ENCODE peak calls at places on chromosomes 12 and 14, in four cellular contexts. H is mesendoderm, M is IMR-90, U is H1. O is an unnamed sample.

GRCh38 chr12:59708484-59708883 is 112.7 kb downstream of the SLC16A7 start:
- DNase-seq in U (no peak), M (peak; percentile 1), H (peak; percentile 6), O (no peak)

GRCh38 chr12:76670776-76671175 is 93.1 kb upstream of the ZDHHC17 start:
- DNase-seq in M (peak; percentile 80), H (peak; percentile 35), U (no peak), O (no peak)

GRCh38 chr14:38089123-38089522 is 118.6 kb upstream of the SSTR1 start:
- DNase-seq in M (no peak), U (no peak), H (no peak), O (no peak)

GRCh38 chr12:28032811-28033537 is 60.4 kb upstream of the PTHLH start:
- DNase-seq in H (no peak), M (peak; percentile 24), U (no peak), O (no peak)

GRCh38 chr12:104596876-104597833 is 140.4 kb downstream of the CHST11 start:
- DNase-seq in H (peak; percentile 33), U (no peak), M (no peak), O (no peak)

GRCh38 chr12:79119796-79120195 is 255.2 kb downstream of the SYT1 start:
- DNase-seq in M (no peak), H (peak; percentile 90), U (no peak), O (peak; percentile 77)

GRCh38 chr12:70719672-70720420 is 82.6 kb upstream of the PTPRB start:
- DNase-seq in U (peak; percentile 73), H (peak; percentile 59), M (peak; percentile 36), O (peak; percentile 79)

GRCh38 chr14:65101631-65102440 is 481 bp downstream of the MAX start:
- DNase-seq in H (peak; percentile 31), U (peak; percentile 62), M (no peak), O (peak; percentile 39)

GRCh38 chr14:31154956-31155355 is 52.6 kb downstream of the HECTD1 start:
- DNase-seq in U (no peak), M (no peak), H (no peak), O (no peak)

GRCh38 chr14:70011098-70011497 is 131.9 kb downstream of the SMOC1 start:
- DNase-seq in M (no peak), U (no peak), H (no peak), O (no peak)

GRCh38 chr14:23185046-23185445 is 1.6 kb upstream of the SLC7A8 start:
- DNase-seq in M (peak; percentile 13), U (no peak), H (no peak), O (no peak)

GRCh38 chr14:60195179-60195810 is 30.1 kb upstream of the DHRS7 start:
- DNase-seq in M (no peak), H (peak; percentile 26), U (no peak), O (no peak)

GRCh38 chr14:105931808-105932483 is 405.6 kb downstream of the TMEM121 start:
- DNase-seq in H (no peak), U (no peak), M (no peak), O (peak; percentile 5)

GRCh38 chr14:63203618-63204406 is 431 bp upstream of the RHOJ start:
- DNase-seq in U (peak; percentile 50), H (peak; percentile 92), M (peak; percentile 99), O (peak; percentile 74)

GRCh38 chr14:61965030-61965745 is 203.0 kb downstream of the SNAPC1 start:
- DNase-seq in U (no peak), H (peak; percentile 35), M (peak; percentile 97), O (no peak)

GRCh38 chr14:61968207-61968606 is 206.0 kb downstream of the SNAPC1 start:
- DNase-seq in H (no peak), U (no peak), M (no peak), O (no peak)

GRCh38 chr14:61959348-61959747 is 197.1 kb downstream of the SNAPC1 start:
- DNase-seq in U (no peak), M (no peak), H (no peak), O (no peak)

GRCh38 chr14:61963926-61964325 is 201.7 kb downstream of the SNAPC1 start:
- DNase-seq in M (peak; percentile 70), U (no peak), H (no peak), O (no peak)
- H2BK120ac ChIP-seq in M (peak overlapping the region; percentile 93), U (no peak overlapping the region), H (no peak overlapping the region), O (no peak overlapping the region)

GRCh38 chr12:2461645-2462044 is 333.1 kb upstream of the FKBP4 start:
- DNase-seq in H (no peak), M (no peak), U (no peak), O (no peak)

GRCh38 chr12:2465681-2466080 is 329.1 kb upstream of the FKBP4 start:
- DNase-seq in M (no peak), H (no peak), U (no peak), O (no peak)

GRCh38 chr12:2462087-2462486 is 332.7 kb upstream of the FKBP4 start:
- DNase-seq in H (no peak), M (no peak), U (no peak), O (no peak)

GRCh38 chr12:2467447-2468195 is 327.1 kb upstream of the FKBP4 start:
- DNase-seq in U (no peak), M (no peak), H (no peak), O (no peak)
- H4K5ac ChIP-seq in U (no peak overlapping the region), M (no peak overlapping the region), H (no peak overlapping the region), O (no peak overlapping the region)

GRCh38 chr14:104280085-104280901 is 141.9 kb downstream of the KIF26A start:
- DNase-seq in H (no peak), U (peak; percentile 40), M (no peak), O (peak; percentile 25)
- H2BK120ac ChIP-seq in H (no peak overlapping the region), U (no peak overlapping the region), M (no peak overlapping the region), O (no peak overlapping the region)

DNA sequence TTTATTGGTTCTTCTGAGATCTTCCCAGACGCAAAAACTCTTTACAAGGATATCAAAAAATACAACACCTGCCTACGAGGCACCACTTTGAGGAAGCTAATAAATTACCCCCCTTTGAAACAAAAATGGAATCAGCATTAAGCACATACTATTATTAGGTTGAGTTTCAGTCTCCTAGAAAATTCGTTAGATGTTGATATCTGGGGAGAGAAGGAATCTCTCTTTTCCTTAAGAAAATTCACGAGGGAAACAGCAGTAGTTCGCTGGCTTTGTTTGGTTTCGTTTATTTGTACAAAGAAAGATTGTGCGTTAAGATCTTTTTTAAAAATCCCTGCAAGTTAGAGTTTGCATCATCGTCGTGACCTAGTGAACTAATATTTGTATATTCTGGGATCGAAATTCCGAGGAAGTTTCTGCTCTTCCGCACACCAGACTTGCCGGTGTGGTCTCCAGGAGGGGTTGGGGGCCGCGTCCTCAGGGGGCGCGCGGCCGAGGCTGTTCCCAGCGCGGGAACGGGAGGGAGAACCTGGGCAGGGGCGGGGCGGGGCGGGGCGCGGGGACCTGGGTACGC is 12.1 kb downstream of the NKX2-1 start:
- DNase-seq in U (no peak), M (no peak), H (no peak), O (no peak)
- H4K5ac ChIP-seq in U (no peak overlapping the region), M (no peak overlapping the region), H (no peak overlapping the region), O (no peak overlapping the region)

GRCh38 chr12:7937867-7938506 is 2.0 kb upstream of the SLC2A3 start:
- DNase-seq in U (no peak), H (peak; percentile 62), M (no peak), O (no peak)
- H2BK120ac ChIP-seq in U (peak overlapping the region; percentile 61), H (no peak overlapping the region), M (peak overlapping the region; percentile 62), O (no peak overlapping the region)

DNA sequence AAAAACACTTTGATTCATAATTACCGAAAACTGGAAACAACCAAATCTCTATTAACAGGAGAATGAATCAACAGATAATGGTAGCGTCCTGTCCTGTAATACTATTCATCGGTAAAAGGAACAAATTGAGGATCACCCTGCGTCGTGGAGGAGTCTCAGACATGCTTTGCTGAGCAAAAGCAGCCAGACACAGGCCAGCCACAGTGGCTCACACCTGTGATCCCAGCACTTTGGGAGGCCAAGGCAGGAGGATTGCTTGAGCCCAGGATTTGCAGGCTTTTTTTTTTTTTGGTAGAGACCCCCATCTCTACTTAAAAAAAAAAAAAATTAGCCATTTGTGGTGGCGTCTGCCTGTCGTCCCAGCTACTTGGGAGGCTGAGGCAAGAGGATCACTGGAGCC is 34.1 kb upstream of the MMP17 start:
- DNase-seq in H (no peak), U (no peak), M (no peak), O (no peak)
- H4K5ac ChIP-seq in H (no peak overlapping the region), U (no peak overlapping the region), M (no peak overlapping the region), O (no peak overlapping the region)